ENCODE peak calls at places on chromosomes 7 and 10, in seven cellular contexts. W is PC-3; I is CD4-positive, alpha-beta T cell; L is heart right ventricle; T is heart left ventricle; A is CD8-positive, alpha-beta T cell; F is transverse colon. R is an unnamed sample.

GRCh38 chr10:103231047-103231551 is 14.6 kb upstream of the RPEL1 start:
- DNase-seq in T (no peak), F (no peak), I (no peak), L (no peak), A (no peak), W (peak), R (no peak)

GRCh38 chr7:66015440-66016130 is 33.6 kb upstream of the GUSB start:
- DNase-seq in A (no peak), I (no peak), F (no peak), L (no peak), W (no peak), T (no peak), R (no peak)

GRCh38 chr7:107564553-107565298 is 955 bp downstream of the DUS4L start:
- DNase-seq in A (no peak), F (no peak), W (peak), T (no peak), L (no peak), I (no peak), R (no peak)

GRCh38 chr10:133090101-133090500 is 2.4 kb downstream of the ADGRA1 start:
- DNase-seq in T (no peak), F (no peak), W (no peak), I (no peak), L (no peak), A (no peak), R (no peak)

GRCh38 chr10:129768437-129769355 is 195.4 kb downstream of the EBF3 start:
- DNase-seq in T (no peak), I (no peak), F (peak), L (no peak), W (no peak), A (no peak), R (no peak)

GRCh38 chr7:98679741-98680140 is 62.7 kb downstream of the NPTX2 start:
- DNase-seq in W (no peak), F (no peak), A (no peak), I (no peak), T (no peak), L (no peak), R (no peak)

GRCh38 chr10:72503241-72503640 is 122.6 kb downstream of the MICU1 start:
- DNase-seq in W (no peak), T (no peak), I (no peak), F (no peak), L (no peak), A (no peak), R (no peak)

GRCh38 chr7:99365318-99366141 is 9.0 kb upstream of the ARPC1B start:
- DNase-seq in L (peak), T (peak), F (peak), W (peak), I (peak), A (peak), R (peak)

GRCh38 chr10:42150428-42151061 is 487.8 kb downstream of the ZNF33B start:
- DNase-seq in I (no peak), L (peak), F (no peak), W (no peak), T (no peak), A (no peak), R (no peak)

DNA sequence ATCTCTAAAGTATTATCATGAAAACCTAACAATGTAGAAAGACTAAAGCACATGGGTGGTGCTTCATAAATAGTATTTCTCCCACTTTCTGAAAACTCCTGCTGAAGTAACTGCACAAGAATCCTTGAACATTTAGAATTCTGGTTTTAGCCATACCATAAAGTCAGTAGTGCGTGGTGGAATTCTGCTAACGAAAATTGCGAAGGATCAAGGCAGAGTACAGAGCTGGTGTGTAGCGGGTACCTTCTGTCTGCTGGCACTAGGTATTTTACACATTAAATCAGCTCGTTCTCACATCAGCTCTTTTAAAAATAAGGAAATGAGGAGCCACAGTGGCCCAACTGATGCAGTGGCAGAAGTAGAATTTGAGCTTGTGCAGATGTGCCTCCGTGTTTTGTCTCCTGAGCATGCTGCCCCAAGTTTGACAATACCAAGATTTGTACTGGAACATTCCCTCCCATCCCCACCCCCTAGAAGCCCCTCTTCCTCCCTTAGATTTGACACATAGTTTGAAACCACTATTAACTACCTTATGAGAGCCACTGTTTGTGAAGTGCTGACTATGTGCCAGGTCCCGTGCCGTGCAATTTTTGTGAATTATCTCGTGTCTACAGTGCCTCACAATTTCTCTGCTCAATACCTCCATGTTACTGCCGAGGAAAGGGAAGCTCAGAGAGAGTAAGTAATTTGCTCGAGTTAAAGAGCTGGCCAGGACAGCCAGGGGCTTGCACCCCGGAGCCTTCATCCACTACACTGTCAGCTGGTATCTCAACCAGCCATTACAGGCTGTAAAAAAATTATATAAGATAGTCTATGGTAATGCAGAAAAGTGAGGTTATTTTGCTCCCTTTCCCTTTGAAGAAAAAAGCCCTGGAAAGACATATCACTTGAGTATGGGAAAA is 66.9 kb downstream of the EGFR start:
- DNase-seq in W (no peak), T (no peak), I (no peak), F (no peak), L (no peak), A (no peak), R (no peak)
- H3K27ac ChIP-seq in W (peak), T (no peak), I (no peak), F (peak), L (peak), A (no peak), R (peak)

GRCh38 chr10:31686566-31686965 is 242.1 kb downstream of the ARHGAP12 start:
- DNase-seq in I (no peak), L (no peak), A (no peak), F (no peak), T (no peak), W (no peak), R (no peak)
- TF ChIP-seq CTCF in I (no peak), L (no peak), A (no peak), F (no peak), T (no peak), W (no peak), R (no peak)

GRCh38 chr7:80134536-80135305 is at the start of gene GNAI1:
- DNase-seq in T (peak), F (peak), W (peak), L (peak), I (no peak), A (no peak), R (peak)

GRCh38 chr7:80134105-80134535 is 511 bp upstream of the GNAI1 start:
- DNase-seq in W (no peak), F (no peak), L (no peak), T (no peak), I (no peak), A (no peak), R (no peak)

GRCh38 chr7:80137410-80137809 is 2.8 kb downstream of the GNAI1 start:
- DNase-seq in L (no peak), I (no peak), F (no peak), W (no peak), T (no peak), A (no peak), R (no peak)

GRCh38 chr7:80136276-80137045 is 1.8 kb downstream of the GNAI1 start:
- DNase-seq in L (no peak), A (no peak), W (peak), I (no peak), F (no peak), T (no peak), R (no peak)

DNA sequence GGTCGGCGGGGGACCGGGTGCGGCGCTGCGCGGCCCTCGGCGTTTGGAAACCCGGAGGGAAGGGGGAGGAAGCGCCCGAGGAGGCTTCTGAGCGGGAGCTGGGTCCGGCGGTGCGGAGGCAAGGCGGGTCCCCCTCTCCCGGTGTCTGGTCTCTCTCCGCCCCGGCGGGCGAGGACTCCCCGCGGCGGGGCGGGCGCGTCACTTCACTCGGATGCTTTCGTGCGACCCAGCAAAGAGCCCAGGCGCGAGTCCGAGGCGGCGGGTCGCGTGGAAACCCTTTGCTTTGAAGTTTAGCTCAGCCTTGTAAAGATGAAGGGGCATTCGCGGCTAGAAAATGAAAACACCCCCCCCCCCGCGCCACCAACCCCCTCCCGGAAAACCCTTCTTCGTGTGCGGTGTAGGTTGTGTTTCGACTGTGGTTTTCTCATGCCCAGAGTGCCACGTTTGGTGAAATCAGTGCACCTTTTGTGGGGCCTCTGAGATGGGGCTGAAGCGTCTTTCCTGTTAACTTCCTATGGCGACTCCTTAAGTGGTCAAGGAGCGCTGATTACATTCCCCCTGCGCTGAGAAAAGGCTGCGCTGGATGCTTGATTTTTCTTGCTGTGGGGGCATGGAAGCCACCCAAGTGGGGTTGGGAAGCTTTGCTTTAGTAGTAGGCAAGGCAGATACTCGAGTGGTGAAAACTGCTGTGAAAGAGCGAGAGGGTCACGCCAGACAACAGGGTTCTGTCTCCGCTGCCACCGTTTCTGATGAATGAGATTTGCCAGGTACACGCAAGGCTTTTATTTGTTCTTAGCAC is 874 bp downstream of the GNAI1 start:
- DNase-seq in F (peak), W (peak), A (no peak), I (no peak), T (no peak), L (no peak), R (no peak)
- H3K27ac ChIP-seq in F (peak), W (peak), A (peak), I (no peak), T (peak), L (peak), R (peak)

DNA sequence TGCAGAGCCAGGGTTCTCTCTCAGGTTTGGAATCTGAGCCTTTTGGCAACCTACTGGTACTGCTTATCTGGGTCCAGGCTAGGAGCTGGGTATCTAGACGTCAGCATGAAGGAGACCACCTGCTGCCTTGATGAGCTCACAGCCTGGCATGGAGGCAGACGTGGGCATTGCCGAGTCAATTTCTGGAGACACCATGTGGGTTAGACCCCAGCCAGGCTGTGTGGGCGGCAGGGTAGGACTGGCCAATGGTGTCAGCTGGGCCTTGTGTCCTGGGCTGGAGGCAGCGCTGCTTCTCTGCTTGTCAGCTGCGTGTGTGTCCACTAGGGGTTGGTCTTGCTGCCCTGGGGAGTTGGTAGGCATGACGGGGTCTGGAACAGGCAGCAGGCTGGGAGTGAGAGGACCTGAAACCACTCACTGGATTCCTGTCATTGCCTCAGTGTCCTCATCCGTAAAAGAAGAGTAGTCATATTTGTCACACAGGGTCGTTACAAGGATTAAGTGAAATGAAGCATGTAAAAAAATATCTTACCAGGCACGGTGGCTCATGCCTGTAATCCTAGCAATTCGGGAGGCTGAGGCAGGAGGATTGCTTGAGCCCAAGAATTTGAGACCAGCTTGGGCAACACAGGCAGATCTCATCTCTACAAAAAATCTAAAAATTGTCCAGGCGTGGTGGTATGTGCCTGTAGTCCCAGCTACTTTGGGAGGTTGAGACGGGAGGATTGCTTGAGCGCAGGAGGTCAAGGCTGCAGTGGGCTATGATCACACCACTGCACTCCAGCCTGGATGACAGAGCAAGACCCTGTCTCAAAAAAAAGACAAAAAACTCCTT is 31.7 kb upstream of the ANKRD2 start:
- DNase-seq in L (no peak), T (peak), W (no peak), I (no peak), A (no peak), F (no peak), R (peak)
- TF ChIP-seq CTCF in L (no peak), T (no peak), W (no peak), I (no peak), A (no peak), F (no peak), R (no peak)